ENCODE peak calls at places on chromosomes 2 and 18, in five cellular contexts. K is GM12878, T is HepG2, N is NT2/D1, Y is H1. U is an unnamed sample.

GRCh38 chr2:28002181-28002580 is 111.7 kb downstream of the BABAM2 start:
- DNase-seq in K (no peak), T (no peak), N (no peak), Y (no peak), U (no peak)

GRCh38 chr18:66792466-66792865 is 188.6 kb upstream of the CDH19 start:
- DNase-seq in K (no peak), T (no peak), N (no peak), Y (peak), U (no peak)

GRCh38 chr2:62654423-62654791 is 51.1 kb upstream of the EHBP1 start:
- DNase-seq in K (no peak), T (no peak), N (no peak), Y (no peak), U (no peak)

GRCh38 chr2:145931836-145932352 is 1412.0 kb upstream of the ZEB2 start:
- DNase-seq in K (no peak), T (no peak), N (no peak), Y (peak), U (no peak)

GRCh38 chr2:160836755-160837154 is 323.5 kb upstream of the TANK start:
- DNase-seq in K (no peak), T (no peak), N (no peak), Y (no peak), U (no peak)

GRCh38 chr2:229164545-229165249 is 106.4 kb downstream of the PID1 start:
- DNase-seq in K (no peak), T (no peak), N (no peak), Y (no peak), U (no peak)

GRCh38 chr2:216633616-216634316 is 546 bp downstream of the IGFBP2 start:
- DNase-seq in K (no peak), T (no peak), N (no peak), Y (no peak), U (peak)

GRCh38 chr18:67242001-67242400 is 274.5 kb downstream of the DSEL start:
- DNase-seq in K (no peak), T (no peak), N (no peak), Y (no peak), U (no peak)

GRCh38 chr2:202113571-202114142 is 40.6 kb downstream of the KIAA2012 start:
- DNase-seq in K (no peak), T (peak), N (peak), Y (no peak), U (no peak)

GRCh38 chr2:36480028-36480427 is 117.9 kb downstream of the FEZ2 start:
- DNase-seq in K (no peak), T (no peak), N (no peak), Y (no peak), U (no peak)

GRCh38 chr18:35155403-35156117 is 85.3 kb upstream of the ZNF397 start:
- DNase-seq in K (no peak), T (peak), N (no peak), Y (no peak), U (no peak)

GRCh38 chr2:172613035-172613434 is 57.1 kb downstream of the PDK1 start:
- DNase-seq in K (no peak), T (no peak), N (no peak), Y (no peak), U (peak)

GRCh38 chr2:55112229-55113016 is 62.2 kb upstream of the RTN4 start:
- DNase-seq in K (no peak), T (peak), N (no peak), Y (no peak), U (peak)

GRCh38 chr18:26780520-26781325 is 84.8 kb downstream of the AQP4 start:
- DNase-seq in K (no peak), T (no peak), N (no peak), Y (no peak), U (no peak)

GRCh38 chr2:111161971-111162370 is 41.3 kb downstream of the BCL2L11 start:
- DNase-seq in K (no peak), T (no peak), N (no peak), Y (no peak), U (no peak)

GRCh38 chr2:7881038-7881437 is 800.8 kb upstream of the ID2 start:
- DNase-seq in K (no peak), T (no peak), N (no peak), Y (no peak), U (no peak)

GRCh38 chr2:119283873-119284331 is 60.3 kb downstream of the STEAP3 start:
- DNase-seq in K (no peak), T (no peak), N (no peak), Y (no peak), U (no peak)

GRCh38 chr2:96866986-96867755 is 2.7 kb downstream of the SEMA4C start:
- DNase-seq in K (no peak), T (no peak), N (no peak), Y (no peak), U (no peak)

GRCh38 chr2:8510519-8510918 is 171.3 kb upstream of the ID2 start:
- DNase-seq in K (no peak), T (no peak), N (no peak), Y (no peak), U (no peak)

GRCh38 chr2:239778042-239778811 is 246.9 kb downstream of the NDUFA10 start:
- DNase-seq in K (no peak), T (no peak), N (no peak), Y (no peak), U (no peak)

GRCh38 chr2:75729861-75730260 is 19.1 kb upstream of the GCFC2 start:
- DNase-seq in K (no peak), T (peak), N (no peak), Y (no peak), U (no peak)

GRCh38 chr18:48488388-48488850 is 50.4 kb upstream of the CTIF start:
- DNase-seq in K (no peak), T (peak), N (peak), Y (no peak), U (no peak)

GRCh38 chr2:219418155-219418569 is at the start of gene DES:
- DNase-seq in K (no peak), T (no peak), N (no peak), Y (no peak), U (no peak)

GRCh38 chr2:70926042-70926441 is 9.7 kb upstream of the ATP6V1B1 start:
- DNase-seq in K (no peak), T (no peak), N (no peak), Y (no peak), U (no peak)

GRCh38 chr2:9777081-9777480 is 66.2 kb upstream of the TAF1B start:
- DNase-seq in K (no peak), T (no peak), N (no peak), Y (no peak), U (no peak)

GRCh38 chr2:147364597-147364996 is 480.2 kb upstream of the ACVR2A start:
- DNase-seq in K (no peak), T (no peak), N (no peak), Y (no peak), U (no peak)

GRCh38 chr2:120978359-120979050 is 242.8 kb downstream of the GLI2 start:
- DNase-seq in K (no peak), T (no peak), N (no peak), Y (no peak), U (no peak)

GRCh38 chr2:121382744-121383143 is 97.7 kb upstream of the TFCP2L1 start:
- DNase-seq in K (no peak), T (no peak), N (no peak), Y (no peak), U (peak)

GRCh38 chr2:611519-611918 is 65.7 kb downstream of the TMEM18 start:
- DNase-seq in K (no peak), T (no peak), N (no peak), Y (no peak), U (no peak)

GRCh38 chr18:41391616-41392610 is 563.1 kb upstream of the PIK3C3 start:
- DNase-seq in K (no peak), T (peak), N (peak), Y (peak), U (peak)

GRCh38 chr2:101188683-101189405 is 37.7 kb upstream of the TBC1D8 start:
- DNase-seq in K (no peak), T (peak), N (peak), Y (no peak), U (peak)

GRCh38 chr2:213066445-213066746 is 85.0 kb downstream of the IKZF2 start:
- DNase-seq in K (no peak), T (no peak), N (no peak), Y (no peak), U (no peak)

GRCh38 chr2:60707750-60708371 is 48.2 kb upstream of the PAPOLG start:
- DNase-seq in K (peak), T (peak), N (peak), Y (no peak), U (peak)

GRCh38 chr2:189252991-189253680 is 73.6 kb upstream of the COL5A2 start:
- DNase-seq in K (no peak), T (no peak), N (no peak), Y (no peak), U (no peak)

GRCh38 chr18:2889761-2890192 is 43.0 kb downstream of the EMILIN2 start:
- DNase-seq in K (no peak), T (peak), N (no peak), Y (no peak), U (no peak)
- TF ChIP-seq SUZ12 in K (no peak), T (no peak), N (no peak), Y (no peak), U (no peak)

GRCh38 chr2:233100192-233100998 is 40.3 kb downstream of the INPP5D start:
- DNase-seq in K (peak), T (no peak), N (no peak), Y (no peak), U (no peak)
- TF ChIP-seq SUZ12 in K (no peak), T (no peak), N (no peak), Y (no peak), U (no peak)

GRCh38 chr2:46555011-46555410 is 75.6 kb downstream of the TMEM247 start:
- DNase-seq in K (no peak), T (no peak), N (peak), Y (no peak), U (no peak)
- TF ChIP-seq SUZ12 in K (no peak), T (no peak), N (no peak), Y (no peak), U (no peak)

GRCh38 chr2:152465541-152465940 is 130.6 kb downstream of the FMNL2 start:
- DNase-seq in K (no peak), T (no peak), N (no peak), Y (no peak), U (no peak)
- TF ChIP-seq SUZ12 in K (no peak), T (no peak), N (no peak), Y (no peak), U (no peak)

DNA sequence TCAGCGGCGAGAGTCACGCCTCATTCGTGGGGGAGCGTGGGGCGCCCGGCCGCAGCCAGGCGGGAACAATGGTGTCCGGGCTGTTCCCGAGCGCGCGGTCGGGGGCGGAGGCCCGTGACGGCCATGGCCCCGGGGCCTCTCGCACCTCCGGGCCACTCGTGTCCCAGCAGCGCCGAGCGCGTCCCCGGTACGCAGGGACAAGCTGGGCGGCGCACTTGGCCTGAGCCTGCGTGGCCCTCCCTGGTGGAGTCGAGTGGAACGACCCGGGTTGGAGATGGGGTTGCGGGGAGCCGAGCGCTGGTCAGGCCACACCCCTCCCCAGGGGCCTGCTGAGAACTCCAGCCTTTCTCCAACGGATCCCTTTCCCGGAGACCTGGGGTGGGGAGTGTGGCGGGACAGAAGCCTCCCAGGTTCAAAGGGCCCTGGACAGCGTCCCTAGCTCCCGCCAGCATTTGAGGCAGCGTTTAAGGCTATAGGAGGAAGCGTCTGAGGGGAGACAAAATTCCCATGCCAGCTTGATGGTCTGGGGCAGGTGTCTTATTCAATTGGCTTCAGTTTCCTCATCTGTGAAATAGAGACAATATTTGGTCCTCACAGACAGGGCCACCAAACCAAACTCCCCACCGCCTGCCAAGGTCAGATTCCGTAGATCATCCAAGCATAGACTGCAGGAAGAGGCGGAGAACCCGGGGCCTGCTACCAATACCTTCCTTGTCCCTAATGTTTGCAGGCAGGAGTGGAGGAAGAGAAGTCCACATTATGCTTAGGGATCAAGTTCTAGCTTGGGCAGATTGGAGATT is 545 bp downstream of the CNDP2 start:
- DNase-seq in K (no peak), T (peak), N (no peak), Y (no peak), U (peak)
- TF ChIP-seq SUZ12 in K (no peak), T (no peak), N (no peak), Y (no peak), U (no peak)

U was measured in HEK293T.